ENCODE peak calls at places on chromosomes 7 and 10, in ten cellular contexts. One of them, this sample, is unnamed.

GRCh38 chr7:27424231-27424630 is 181.6 kb downstream of the EVX1 start:
- DNase-seq in Panc1: no peak
- DNase-seq in nephron progenitor cell: no peak
- DNase-seq in RWPE2: no peak
- DNase-seq in HuH-7: no peak
- DNase-seq in AG08395: no peak
- DNase-seq in right cardiac atrium: no peak
- DNase-seq in sciatic nerve: no peak
- DNase-seq in stimulated activated CD4-positive, alpha-beta T cell treated with anti-CD3 and anti-CD28 coated beads, Interleukin-4, amount 100 ng/mL, for 1 hour: no peak
- DNase-seq in mammary epithelial cell: peak; percentile 28
- DNase-seq in this sample: no peak

GRCh38 chr10:86305521-86305920 is 61.1 kb downstream of the GRID1 start:
- DNase-seq in nephron progenitor cell: no peak
- DNase-seq in sciatic nerve: peak; percentile 3
- DNase-seq in AG08395: no peak
- DNase-seq in Panc1: no peak
- DNase-seq in right cardiac atrium: no peak
- DNase-seq in RWPE2: no peak
- DNase-seq in mammary epithelial cell: no peak
- DNase-seq in stimulated activated CD4-positive, alpha-beta T cell treated with anti-CD3 and anti-CD28 coated beads, Interleukin-4, amount 100 ng/mL, for 1 hour: no peak
- DNase-seq in HuH-7: no peak
- DNase-seq in this sample: no peak

GRCh38 chr7:101884671-101885596 is 67.5 kb downstream of the CUX1 start:
- DNase-seq in stimulated activated CD4-positive, alpha-beta T cell treated with anti-CD3 and anti-CD28 coated beads, Interleukin-4, amount 100 ng/mL, for 1 hour: no peak
- DNase-seq in mammary epithelial cell: no peak
- DNase-seq in nephron progenitor cell: no peak
- DNase-seq in RWPE2: no peak
- DNase-seq in sciatic nerve: no peak
- DNase-seq in right cardiac atrium: no peak
- DNase-seq in HuH-7: no peak
- DNase-seq in AG08395: no peak
- DNase-seq in Panc1: no peak
- DNase-seq in this sample: no peak

GRCh38 chr10:3468919-3469638 is 296.5 kb upstream of the PITRM1 start:
- DNase-seq in sciatic nerve: peak; percentile 77
- DNase-seq in stimulated activated CD4-positive, alpha-beta T cell treated with anti-CD3 and anti-CD28 coated beads, Interleukin-4, amount 100 ng/mL, for 1 hour: peak; percentile 18
- DNase-seq in HuH-7: no peak
- DNase-seq in AG08395: peak; percentile 79
- DNase-seq in Panc1: no peak
- DNase-seq in nephron progenitor cell: no peak
- DNase-seq in mammary epithelial cell: peak; percentile 87
- DNase-seq in right cardiac atrium: peak; percentile 66
- DNase-seq in RWPE2: no peak
- DNase-seq in this sample: no peak

GRCh38 chr7:120691915-120692314 is 166.0 kb downstream of the TSPAN12 start:
- DNase-seq in sciatic nerve: no peak
- DNase-seq in Panc1: no peak
- DNase-seq in nephron progenitor cell: no peak
- DNase-seq in RWPE2: no peak
- DNase-seq in AG08395: no peak
- DNase-seq in right cardiac atrium: no peak
- DNase-seq in HuH-7: no peak
- DNase-seq in stimulated activated CD4-positive, alpha-beta T cell treated with anti-CD3 and anti-CD28 coated beads, Interleukin-4, amount 100 ng/mL, for 1 hour: no peak
- DNase-seq in mammary epithelial cell: no peak
- DNase-seq in this sample: no peak

GRCh38 chr7:128408709-128409434 is 910 bp downstream of the IMPDH1 start:
- DNase-seq in HuH-7: no peak
- DNase-seq in RWPE2: peak; percentile 58
- DNase-seq in sciatic nerve: peak; percentile 72
- DNase-seq in right cardiac atrium: no peak
- DNase-seq in nephron progenitor cell: no peak
- DNase-seq in mammary epithelial cell: no peak
- DNase-seq in Panc1: no peak
- DNase-seq in AG08395: no peak
- DNase-seq in stimulated activated CD4-positive, alpha-beta T cell treated with anti-CD3 and anti-CD28 coated beads, Interleukin-4, amount 100 ng/mL, for 1 hour: no peak
- DNase-seq in this sample: no peak

GRCh38 chr10:34746094-34746493 is 69.0 kb downstream of the PARD3 start:
- DNase-seq in right cardiac atrium: no peak
- DNase-seq in mammary epithelial cell: peak; percentile 71
- DNase-seq in AG08395: no peak
- DNase-seq in Panc1: no peak
- DNase-seq in HuH-7: no peak
- DNase-seq in sciatic nerve: no peak
- DNase-seq in RWPE2: no peak
- DNase-seq in stimulated activated CD4-positive, alpha-beta T cell treated with anti-CD3 and anti-CD28 coated beads, Interleukin-4, amount 100 ng/mL, for 1 hour: no peak
- DNase-seq in nephron progenitor cell: no peak
- DNase-seq in this sample: no peak

GRCh38 chr10:109695988-109696387 is 227.3 kb downstream of the XPNPEP1 start:
- DNase-seq in AG08395: no peak
- DNase-seq in mammary epithelial cell: no peak
- DNase-seq in Panc1: no peak
- DNase-seq in stimulated activated CD4-positive, alpha-beta T cell treated with anti-CD3 and anti-CD28 coated beads, Interleukin-4, amount 100 ng/mL, for 1 hour: no peak
- DNase-seq in HuH-7: no peak
- DNase-seq in nephron progenitor cell: no peak
- DNase-seq in RWPE2: no peak
- DNase-seq in sciatic nerve: no peak
- DNase-seq in right cardiac atrium: no peak
- DNase-seq in this sample: no peak

GRCh38 chr10:79884006-79884405 is 57.5 kb downstream of the NUTM2E start:
- DNase-seq in sciatic nerve: no peak
- DNase-seq in AG08395: no peak
- DNase-seq in RWPE2: no peak
- DNase-seq in Panc1: no peak
- DNase-seq in right cardiac atrium: no peak
- DNase-seq in HuH-7: no peak
- DNase-seq in stimulated activated CD4-positive, alpha-beta T cell treated with anti-CD3 and anti-CD28 coated beads, Interleukin-4, amount 100 ng/mL, for 1 hour: no peak
- DNase-seq in nephron progenitor cell: no peak
- DNase-seq in mammary epithelial cell: no peak
- DNase-seq in this sample: no peak

This sample was measured in NCI-H2081.